ENCODE peak calls at places on chromosomes 3 and 15, in six cellular contexts. G is HCT116, V is K562, D is GM12878, J is upper lobe of left lung, U is GM23338. B is an unnamed sample.

GRCh38 chr3:194760740-194761139 is 75.1 kb downstream of the FAM43A start:
- ATAC-seq in D (no peak), U (no peak), V (no peak), J (no peak), G (no peak), B (no peak)

GRCh38 chr3:30314757-30315156 is 291.6 kb upstream of the TGFBR2 start:
- ATAC-seq in J (peak; percentile 73), V (no peak), G (no peak), U (no peak), D (no peak), B (peak; percentile 48)

GRCh38 chr15:63908281-63908680 is 74.5 kb upstream of the HERC1 start:
- ATAC-seq in J (no peak), G (no peak), U (no peak), V (peak; percentile 44), D (no peak), B (no peak)

GRCh38 chr3:12471228-12471627 is 13.1 kb upstream of the TSEN2 start:
- ATAC-seq in U (peak; percentile 57), J (no peak), D (peak; percentile 72), V (peak; percentile 60), G (peak; percentile 91), B (no peak)

GRCh38 chr3:44962606-44963393 is 13.2 kb downstream of the ZDHHC3 start:
- ATAC-seq in D (no peak), J (peak; percentile 23), U (no peak), V (no peak), G (no peak), B (no peak)

GRCh38 chr3:64353256-64353655 is 128.0 kb upstream of the PRICKLE2 start:
- ATAC-seq in V (no peak), J (no peak), U (no peak), G (no peak), D (no peak), B (no peak)

GRCh38 chr15:58627046-58627445 is 122.5 kb downstream of the ADAM10 start:
- ATAC-seq in J (no peak), D (no peak), U (no peak), V (no peak), G (no peak), B (no peak)

GRCh38 chr3:129441782-129442181 is 1.8 kb downstream of the IFT122 start:
- ATAC-seq in V (no peak), G (no peak), D (no peak), U (no peak), J (no peak), B (no peak)

GRCh38 chr3:151299006-151299405 is 17.6 kb downstream of the GPR87 start:
- ATAC-seq in U (no peak), J (no peak), D (no peak), V (no peak), G (no peak), B (no peak)

GRCh38 chr15:42547926-42548257 is 701 bp downstream of the LRRC57 start:
- ATAC-seq in U (peak; percentile 11), D (peak; percentile 27), G (no peak), V (peak; percentile 30), J (peak; percentile 22), B (peak; percentile 5)

GRCh38 chr3:72872183-72872582 is 15.7 kb upstream of the GXYLT2 start:
- ATAC-seq in V (no peak), G (no peak), D (peak; percentile 44), U (no peak), J (peak; percentile 87), B (peak; percentile 22)

GRCh38 chr15:87610366-87610765 is 646.2 kb downstream of the NTRK3 start:
- ATAC-seq in D (no peak), V (peak; percentile 91), U (no peak), G (no peak), J (peak; percentile 64), B (no peak)

GRCh38 chr3:31423522-31423921 is 109.2 kb upstream of the STT3B start:
- ATAC-seq in V (peak; percentile 48), D (peak; percentile 17), U (no peak), G (no peak), J (no peak), B (no peak)

GRCh38 chr15:48796930-48797329 is 13.9 kb downstream of the CEP152 start:
- ATAC-seq in U (no peak), G (no peak), J (peak; percentile 33), D (peak; percentile 43), V (no peak), B (no peak)

GRCh38 chr3:65595222-65595996 is 443.3 kb downstream of the MAGI1 start:
- ATAC-seq in V (peak; percentile 41), D (no peak), U (peak; percentile 1), G (no peak), J (no peak), B (no peak)
- H3K4me3 ChIP-seq in V (peak overlapping the region; percentile 45), D (no peak overlapping the region), U (peak overlapping the region; percentile 72), G (no peak overlapping the region), J (no peak overlapping the region), B (no peak overlapping the region)

GRCh38 chr3:16511561-16512434 is 1.7 kb downstream of the RFTN1 start:
- ATAC-seq in U (peak; percentile 21), J (peak; percentile 70), V (no peak), G (no peak), D (peak; percentile 48), B (peak; percentile 59)

GRCh38 chr3:16512435-16513140 is 911 bp downstream of the RFTN1 start:
- ATAC-seq in J (peak; percentile 73), V (no peak), U (peak; percentile 49), G (no peak), D (peak; percentile 17), B (peak; percentile 42)

GRCh38 chr3:16514799-16515353 is 1.4 kb upstream of the RFTN1 start:
- ATAC-seq in V (no peak), J (no peak), G (no peak), U (no peak), D (no peak), B (no peak)

GRCh38 chr3:16514021-16514700 is 662 bp upstream of the RFTN1 start:
- ATAC-seq in J (no peak), V (no peak), U (no peak), D (no peak), G (no peak), B (no peak)

GRCh38 chr3:16513141-16514020 is at the start of gene RFTN1:
- ATAC-seq in D (no peak), U (peak; percentile 39), V (no peak), G (peak; percentile 77), J (peak; percentile 80), B (peak; percentile 59)
- TF ChIP-seq POLR2AphosphoS5 in D (peak; percentile 60), U (no peak), V (no peak), G (peak; percentile 36), J (no peak), B (no peak)

GRCh38 chr15:49923671-49924070 is 195.4 kb downstream of the ATP8B4 start:
- ATAC-seq in U (no peak), D (no peak), V (no peak), G (no peak), J (no peak), B (no peak)

GRCh38 chr15:49926731-49927130 is 192.3 kb downstream of the ATP8B4 start:
- ATAC-seq in U (no peak), G (no peak), V (no peak), D (no peak), J (no peak), B (no peak)

DNA sequence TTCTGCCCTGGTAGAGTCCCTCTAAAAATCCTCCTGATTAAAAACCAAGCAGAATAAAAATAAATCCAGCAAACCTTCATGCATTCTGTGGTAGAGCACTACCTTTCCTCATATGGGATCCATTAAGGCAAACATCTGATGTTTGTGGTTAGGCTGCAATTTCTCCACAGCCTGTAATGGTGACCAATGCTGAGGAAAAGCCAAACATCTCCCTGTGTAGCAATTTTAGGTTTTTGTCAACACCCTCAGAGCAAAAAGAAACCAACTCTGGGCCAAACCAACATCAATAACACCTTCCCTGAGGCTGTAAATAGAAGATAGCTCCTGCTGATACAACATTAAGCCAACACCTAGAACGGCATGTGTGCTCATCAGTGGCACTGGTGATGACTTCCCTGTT is 191.6 kb downstream of the ATP8B4 start:
- ATAC-seq in U (no peak), J (peak; percentile 46), V (no peak), G (no peak), D (no peak), B (no peak)
- H3K4me3 ChIP-seq in U (no peak overlapping the region), J (no peak overlapping the region), V (no peak overlapping the region), G (no peak overlapping the region), D (no peak overlapping the region), B (no peak overlapping the region)

DNA sequence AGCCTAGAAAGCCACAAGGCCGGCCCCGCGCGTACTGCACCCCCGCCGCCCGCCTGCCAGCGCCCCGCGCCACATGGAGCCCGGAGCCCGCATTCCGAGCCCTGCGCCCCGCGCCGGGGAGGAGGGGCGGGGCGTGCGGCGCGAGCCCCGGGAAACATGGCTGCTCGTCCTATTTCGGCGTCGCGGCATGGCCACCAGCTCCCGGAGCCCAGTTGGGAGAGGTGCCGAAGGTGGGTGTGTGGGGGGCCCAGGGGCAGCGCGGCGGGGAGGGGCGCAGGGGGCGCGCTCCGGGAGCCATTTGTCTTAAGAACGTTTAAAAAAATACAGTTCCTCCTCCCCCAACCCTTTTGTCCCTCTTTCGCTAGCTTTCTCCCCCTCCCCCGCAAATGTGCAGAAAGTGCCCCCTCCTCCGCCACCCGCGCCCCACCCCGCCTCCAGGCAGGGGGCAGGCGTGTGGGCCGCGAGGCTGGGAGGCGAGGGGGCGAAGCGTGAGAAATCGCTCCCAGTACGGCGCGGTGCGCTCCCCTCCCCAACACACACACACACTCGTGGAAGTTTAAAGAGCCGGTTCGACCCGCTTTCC is 2.5 kb downstream of the ANP32A start:
- ATAC-seq in U (peak; percentile 24), J (peak; percentile 70), G (peak; percentile 35), V (peak; percentile 53), D (peak; percentile 49), B (peak; percentile 26)
- TF ChIP-seq POLR2AphosphoS5 in U (peak; percentile 51), J (no peak), G (peak; percentile 68), V (peak; percentile 79), D (peak; percentile 50), B (peak; percentile 40)

GRCh38 chr15:62880278-62880677 is 162.3 kb upstream of the TPM1 start:
- ATAC-seq in J (peak; percentile 67), V (no peak), U (no peak), G (no peak), D (no peak), B (no peak)
- H3K4me3 ChIP-seq in J (no peak overlapping the region), V (no peak overlapping the region), U (no peak overlapping the region), G (no peak overlapping the region), D (no peak overlapping the region), B (peak overlapping the region; percentile 0)

DNA sequence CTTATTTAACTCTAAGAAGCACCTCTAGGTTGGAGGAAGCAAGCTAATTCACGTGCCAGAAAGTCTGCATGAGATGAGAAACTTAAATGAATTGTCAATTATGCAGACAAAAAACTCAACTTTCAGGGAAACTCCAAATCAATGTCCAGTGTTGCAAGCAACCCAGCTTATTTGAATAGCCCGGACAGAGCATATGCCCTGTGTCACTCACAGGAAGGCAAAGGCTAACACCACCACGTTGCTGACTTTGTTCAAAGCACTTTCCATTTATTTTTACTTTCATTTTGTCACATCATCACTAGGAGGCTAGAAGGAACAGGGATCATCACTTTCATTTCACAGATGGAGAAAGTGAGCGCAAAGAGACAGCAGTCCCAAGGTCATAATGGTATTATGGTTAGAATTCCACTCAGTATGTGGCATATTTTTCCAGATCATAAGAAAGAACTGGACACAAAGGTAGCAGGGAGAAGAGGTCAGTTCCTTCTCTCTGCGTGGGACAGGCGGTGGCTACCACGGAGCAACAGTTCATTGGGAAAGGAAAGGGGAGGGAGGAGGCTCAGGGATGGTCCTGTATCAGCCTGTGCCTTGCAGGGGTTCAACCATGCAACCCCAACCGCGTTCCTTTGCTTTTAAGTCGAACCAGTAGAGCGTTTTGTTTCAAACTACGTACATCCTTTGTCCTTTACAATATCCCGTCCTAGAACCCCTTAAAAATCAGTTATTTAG is 1.2 kb downstream of the HEG1 start:
- ATAC-seq in D (peak; percentile 61), V (no peak), J (peak; percentile 25), G (no peak), U (peak; percentile 14), B (no peak)
- TF ChIP-seq POLR2AphosphoS5 in D (no peak), V (no peak), J (peak; percentile 61), G (no peak), U (no peak), B (peak; percentile 62)

B was measured in gastroesophageal sphincter.